ENCODE peak calls at places on chromosome 14, in five cellular contexts. Q is stimulated activated CD8-positive, alpha-beta memory T cell treated with anti-CD3 and anti-CD28 coated beads, Interleukin-12 subunit alpha, Interleukin-12 subunit beta, amount 100 ng/mL, for 1 hour; A is NAMALWA; P is RWPE1; V is effector memory CD8-positive, alpha-beta T cell. S is an unnamed sample.

GRCh38 chr14:102487204-102487577 is 22.4 kb downstream of the ANKRD9 start:
- DNase-seq in A (no peak), V (no peak), P (no peak), Q (no peak), S (no peak)

GRCh38 chr14:68873379-68873778 is 80.5 kb upstream of the ZFP36L1 start:
- DNase-seq in Q (no peak), P (peak), V (no peak), A (no peak), S (no peak)

GRCh38 chr14:57060276-57060956 is 208.3 kb downstream of the EXOC5 start:
- DNase-seq in V (no peak), Q (no peak), A (no peak), P (peak), S (peak)

GRCh38 chr14:89427426-89428162 is 10.6 kb upstream of the FOXN3 start:
- DNase-seq in Q (no peak), A (no peak), V (no peak), P (no peak), S (no peak)

GRCh38 chr14:94045563-94046345 is 19.6 kb downstream of the OTUB2 start:
- DNase-seq in Q (no peak), P (no peak), A (no peak), V (no peak), S (no peak)

GRCh38 chr14:52325126-52325525 is 11.0 kb downstream of the PTGER2 start:
- DNase-seq in P (no peak), A (peak), Q (no peak), V (no peak), S (peak)

GRCh38 chr14:54475911-54476310 is 12.9 kb downstream of the GMFB start:
- DNase-seq in Q (no peak), A (no peak), V (no peak), P (no peak), S (no peak)

GRCh38 chr14:73633517-73634332 is 11.1 kb upstream of the DNAL1 start:
- DNase-seq in V (peak), Q (peak), A (peak), P (peak), S (peak)

GRCh38 chr14:74697543-74697942 is 15.3 kb downstream of the AREL1 start:
- DNase-seq in V (no peak), P (no peak), Q (no peak), A (no peak), S (peak)

GRCh38 chr14:24372701-24373416 is 4.9 kb downstream of the NFATC4 start:
- DNase-seq in Q (no peak), V (no peak), A (no peak), P (no peak), S (no peak)

GRCh38 chr14:54749727-54750126 is 152.9 kb downstream of the GCH1 start:
- DNase-seq in V (no peak), Q (no peak), A (no peak), P (no peak), S (no peak)

GRCh38 chr14:50718949-50719348 is 50.8 kb upstream of the SAV1 start:
- DNase-seq in V (no peak), P (no peak), Q (no peak), A (no peak), S (no peak)

GRCh38 chr14:51302319-51303030 is 62.4 kb downstream of the TMX1 start:
- DNase-seq in P (no peak), Q (no peak), A (peak), V (no peak), S (no peak)

GRCh38 chr14:61399365-61399764 is 78.0 kb downstream of the PRKCH start:
- DNase-seq in A (no peak), Q (no peak), V (no peak), P (peak), S (peak)

GRCh38 chr14:85087201-85087600 is 442.7 kb upstream of the FLRT2 start:
- DNase-seq in A (no peak), Q (no peak), V (no peak), P (no peak), S (peak)

GRCh38 chr14:90613997-90614396 is 202.2 kb downstream of the TTC7B start:
- DNase-seq in P (no peak), V (no peak), Q (no peak), A (no peak), S (no peak)

GRCh38 chr14:103961928-103962578 is 19.7 kb upstream of the RD3L start:
- DNase-seq in A (no peak), Q (no peak), V (no peak), P (no peak), S (no peak)

GRCh38 chr14:96051642-96052540 is 12.7 kb downstream of the C14orf132 start:
- DNase-seq in V (no peak), A (peak), P (no peak), Q (no peak), S (peak)

GRCh38 chr14:93857500-93857899 is 69.2 kb upstream of the PRIMA1 start:
- DNase-seq in Q (no peak), V (no peak), P (no peak), A (no peak), S (no peak)

GRCh38 chr14:21940887-21941855 is 267.6 kb upstream of the OR4E1 start:
- DNase-seq in A (peak), Q (no peak), V (no peak), P (peak), S (peak)

GRCh38 chr14:102594514-102595175 is 2.2 kb downstream of the RCOR1 start:
- DNase-seq in V (peak), A (peak), Q (peak), P (peak), S (peak)

GRCh38 chr14:99792551-99793212 is 531 bp upstream of the EML1 start:
- DNase-seq in Q (no peak), A (no peak), P (no peak), V (no peak), S (no peak)

GRCh38 chr14:65170318-65170717 is 68.0 kb upstream of the MAX start:
- DNase-seq in Q (no peak), A (no peak), P (no peak), V (no peak), S (no peak)

GRCh38 chr14:77988966-77989365 is 181.2 kb upstream of the NRXN3 start:
- DNase-seq in Q (no peak), V (no peak), A (no peak), P (no peak), S (peak)